ENCODE peak calls at places on chromosome 6, in four cellular contexts. P, S, V and Q are unnamed samples.
A peak's percentile ranks its signal among the peaks of the same experiment; 100 is the strongest.

GRCh38 chr6:167475947-167476346 is 151.1 kb downstream of the TTLL2 start:
- DNase-seq in P (no peak), S (no peak), V (no peak), Q (peak; percentile 11)

GRCh38 chr6:61586934-61587537 is 699.0 kb downstream of the KHDRBS2 start:
- DNase-seq in P (no peak), S (no peak), V (no peak), Q (no peak)

GRCh38 chr6:75619230-75619899 is 17.7 kb downstream of the SENP6 start:
- DNase-seq in P (no peak), S (no peak), V (no peak), Q (no peak)

GRCh38 chr6:113980937-113981554 is 10.1 kb upstream of the HDAC2 start:
- DNase-seq in P (no peak), S (peak; percentile 41), V (no peak), Q (no peak)

GRCh38 chr6:10084276-10084993 is 330.4 kb downstream of the TFAP2A start:
- DNase-seq in P (no peak), S (peak; percentile 95), V (no peak), Q (no peak)

GRCh38 chr6:42281570-42281969 is 63.9 kb upstream of the MRPS10 start:
- DNase-seq in P (no peak), S (no peak), V (no peak), Q (no peak)

GRCh38 chr6:33949877-33950831 is 146.4 kb upstream of the MLN start:
- DNase-seq in P (no peak), S (peak; percentile 64), V (no peak), Q (no peak)

GRCh38 chr6:156776470-156776840 is 723 bp upstream of the ARID1B start:
- DNase-seq in P (no peak), S (peak; percentile 36), V (peak; percentile 26), Q (no peak)

GRCh38 chr6:15907914-15908518 is 220.9 kb upstream of the MYLIP start:
- DNase-seq in P (no peak), S (peak; percentile 92), V (no peak), Q (no peak)

GRCh38 chr6:70956451-70957283 is at the start of gene B3GAT2:
- DNase-seq in P (no peak), S (peak; percentile 21), V (no peak), Q (no peak)

GRCh38 chr6:140140891-140141290 is 766.4 kb upstream of the CITED2 start:
- DNase-seq in P (no peak), S (no peak), V (no peak), Q (no peak)

GRCh38 chr6:138371720-138372119 is 6.0 kb upstream of the SMIM28 start:
- DNase-seq in P (no peak), S (no peak), V (no peak), Q (no peak)

GRCh38 chr6:42710316-42710715 is 12.1 kb downstream of the PRPH2 start:
- DNase-seq in P (no peak), S (no peak), V (no peak), Q (no peak)

GRCh38 chr6:138431276-138432062 is 27.4 kb downstream of the HEBP2 start:
- DNase-seq in P (no peak), S (no peak), V (no peak), Q (no peak)

GRCh38 chr6:163095401-163095800 is 319.1 kb upstream of the QKI start:
- DNase-seq in P (no peak), S (no peak), V (no peak), Q (no peak)

GRCh38 chr6:90286884-90287488 is 9.7 kb downstream of the BACH2 start:
- DNase-seq in P (no peak), S (peak; percentile 70), V (peak; percentile 34), Q (no peak)

GRCh38 chr6:6942826-6943225 is 164.9 kb upstream of the RREB1 start:
- DNase-seq in P (peak; percentile 26), S (no peak), V (no peak), Q (no peak)

GRCh38 chr6:88072462-88072861 is 24.8 kb downstream of the SPACA1 start:
- DNase-seq in P (no peak), S (no peak), V (no peak), Q (no peak)

GRCh38 chr6:106702046-106702445 is 72.7 kb downstream of the QRSL1 start:
- DNase-seq in P (no peak), S (no peak), V (no peak), Q (no peak)

GRCh38 chr6:16698988-16699868 is 62.0 kb downstream of the ATXN1 start:
- DNase-seq in P (no peak), S (peak; percentile 82), V (no peak), Q (no peak)

GRCh38 chr6:147961473-147962141 is 381.0 kb upstream of the SASH1 start:
- DNase-seq in P (no peak), S (no peak), V (no peak), Q (no peak)

GRCh38 chr6:3759656-3760245 is 8.2 kb upstream of the PXDC1 start:
- DNase-seq in P (no peak), S (peak; percentile 54), V (no peak), Q (peak; percentile 16)

GRCh38 chr6:90369024-90369519 is 72.4 kb upstream of the BACH2 start:
- DNase-seq in P (peak; percentile 82), S (peak; percentile 100), V (peak; percentile 95), Q (peak; percentile 77)

GRCh38 chr6:157787080-157787479 is 36.0 kb upstream of the SNX9 start:
- DNase-seq in P (no peak), S (no peak), V (no peak), Q (no peak)

GRCh38 chr6:89313006-89313405 is 2.1 kb downstream of the GABRR2 start:
- DNase-seq in P (peak; percentile 48), S (peak; percentile 65), V (no peak), Q (no peak)

GRCh38 chr6:22447862-22448261 is 121.5 kb upstream of the HDGFL1 start:
- DNase-seq in P (no peak), S (no peak), V (no peak), Q (no peak)

GRCh38 chr6:112235956-112236355 is 18.4 kb downstream of the LAMA4 start:
- DNase-seq in P (no peak), S (peak; percentile 33), V (no peak), Q (no peak)

GRCh38 chr6:112710710-112711109 is 363.6 kb downstream of the RFPL4B start:
- DNase-seq in P (no peak), S (peak; percentile 61), V (no peak), Q (no peak)